ENCODE peak calls at places on chromosomes 3 and 15, in eight cellular contexts. A, T, I, L, F, Z, X and B are unnamed samples.

GRCh38 chr15:27866505-27867165 is 232.5 kb downstream of the OCA2 start:
- DNase-seq in T (no peak), I (no peak), X (no peak), Z (no peak), L (no peak), F (no peak), A (no peak), B (no peak)

GRCh38 chr3:175005881-175006280 is 146.7 kb downstream of the NAALADL2 start:
- DNase-seq in L (no peak), F (no peak), T (no peak), Z (no peak), X (no peak), I (no peak), A (no peak), B (no peak)

GRCh38 chr3:27960133-27960532 is 238.0 kb upstream of the EOMES start:
- DNase-seq in Z (no peak), A (no peak), X (no peak), I (no peak), F (no peak), T (no peak), L (no peak), B (no peak)

GRCh38 chr3:10599444-10599843 is 94.1 kb upstream of the ATP2B2 start:
- DNase-seq in T (no peak), X (no peak), F (no peak), I (no peak), A (peak), L (no peak), Z (no peak), B (no peak)

GRCh38 chr3:175818811-175819464 is 959.8 kb downstream of the NAALADL2 start:
- DNase-seq in Z (no peak), T (no peak), F (no peak), A (no peak), L (no peak), X (no peak), I (no peak), B (no peak)

GRCh38 chr3:149221783-149222517 is at the start of gene CP:
- DNase-seq in Z (no peak), X (no peak), F (no peak), L (no peak), A (no peak), I (no peak), T (no peak), B (no peak)

GRCh38 chr15:90869601-90870353 is 1.4 kb downstream of the FURIN start:
- DNase-seq in T (peak), I (peak), F (peak), Z (peak), X (peak), L (peak), A (peak), B (peak)

GRCh38 chr3:57059416-57059815 is 1.0 kb upstream of the SPATA12 start:
- DNase-seq in Z (no peak), T (no peak), X (no peak), L (no peak), I (peak), A (no peak), F (no peak), B (no peak)

GRCh38 chr3:170761103-170761502 is 108.9 kb downstream of the RPL22L1 start:
- DNase-seq in F (no peak), Z (no peak), A (no peak), L (no peak), T (no peak), X (no peak), I (no peak), B (no peak)

GRCh38 chr3:123401836-123402530 is 46.9 kb downstream of the ADCY5 start:
- DNase-seq in Z (no peak), T (no peak), F (peak), I (no peak), L (peak), X (no peak), A (no peak), B (no peak)

GRCh38 chr3:149975919-149976318 is 5.2 kb upstream of the PFN2 start:
- DNase-seq in L (no peak), A (no peak), T (no peak), Z (no peak), X (no peak), F (no peak), I (peak), B (no peak)

GRCh38 chr15:49877117-49877860 is 241.7 kb downstream of the ATP8B4 start:
- DNase-seq in I (no peak), A (peak), F (no peak), X (no peak), L (no peak), Z (no peak), T (peak), B (no peak)

GRCh38 chr3:39718674-39719595 is 90.5 kb upstream of the MYRIP start:
- DNase-seq in T (no peak), F (no peak), Z (no peak), I (no peak), A (no peak), L (no peak), X (no peak), B (no peak)

GRCh38 chr3:188323067-188323842 is 169.3 kb downstream of the LPP start:
- DNase-seq in Z (peak), F (no peak), I (no peak), T (no peak), X (no peak), A (peak), L (no peak), B (no peak)

GRCh38 chr15:76196286-76196948 is 114.9 kb downstream of the ETFA start:
- DNase-seq in F (peak), I (peak), T (peak), X (no peak), L (peak), A (peak), Z (peak), B (peak)

DNA sequence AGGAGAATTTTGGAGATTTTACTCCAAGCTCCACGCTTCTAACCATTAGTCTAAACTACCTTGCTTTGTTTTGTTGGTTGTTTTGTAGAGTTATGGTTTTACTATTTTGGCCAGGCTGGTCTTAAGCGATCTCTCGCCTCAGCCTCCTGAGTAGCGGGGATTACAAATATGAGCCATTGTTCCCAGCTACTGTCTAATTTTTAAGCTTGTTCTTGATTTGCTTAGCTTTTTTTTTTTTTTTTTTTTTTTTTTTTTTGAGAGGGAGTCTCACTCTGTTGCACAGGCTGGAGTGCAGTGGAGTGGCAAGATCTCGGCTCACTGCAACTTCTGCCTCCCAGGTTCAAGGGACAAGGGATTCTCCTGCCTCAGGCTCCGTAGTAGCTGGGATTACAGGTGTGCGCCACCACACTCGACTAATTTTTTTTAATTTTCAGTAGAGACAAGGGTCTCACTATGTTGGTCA is 28.5 kb downstream of the EFCAB12 start:
- DNase-seq in T (no peak), F (no peak), I (peak), Z (no peak), X (peak), A (no peak), L (no peak), B (no peak)
- TF ChIP-seq POLR2A in T (no peak), F (peak), I (peak), Z (no peak), X (peak), A (peak), L (no peak), B (peak)

GRCh38 chr15:34364041-34364440 is 3.0 kb downstream of the LPCAT4 start:
- DNase-seq in I (no peak), Z (no peak), L (no peak), T (no peak), X (no peak), F (no peak), A (no peak), B (no peak)

GRCh38 chr15:34367128-34368081 is at the start of gene LPCAT4:
- DNase-seq in L (peak), T (peak), Z (peak), X (peak), F (peak), A (peak), I (peak), B (peak)

GRCh38 chr15:34365836-34366235 is 1.2 kb downstream of the LPCAT4 start:
- DNase-seq in L (no peak), T (no peak), I (no peak), Z (no peak), F (no peak), A (no peak), X (no peak), B (no peak)

GRCh38 chr15:34365073-34365825 is 1.7 kb downstream of the LPCAT4 start:
- DNase-seq in T (no peak), F (no peak), A (no peak), L (peak), I (no peak), X (no peak), Z (no peak), B (no peak)

DNA sequence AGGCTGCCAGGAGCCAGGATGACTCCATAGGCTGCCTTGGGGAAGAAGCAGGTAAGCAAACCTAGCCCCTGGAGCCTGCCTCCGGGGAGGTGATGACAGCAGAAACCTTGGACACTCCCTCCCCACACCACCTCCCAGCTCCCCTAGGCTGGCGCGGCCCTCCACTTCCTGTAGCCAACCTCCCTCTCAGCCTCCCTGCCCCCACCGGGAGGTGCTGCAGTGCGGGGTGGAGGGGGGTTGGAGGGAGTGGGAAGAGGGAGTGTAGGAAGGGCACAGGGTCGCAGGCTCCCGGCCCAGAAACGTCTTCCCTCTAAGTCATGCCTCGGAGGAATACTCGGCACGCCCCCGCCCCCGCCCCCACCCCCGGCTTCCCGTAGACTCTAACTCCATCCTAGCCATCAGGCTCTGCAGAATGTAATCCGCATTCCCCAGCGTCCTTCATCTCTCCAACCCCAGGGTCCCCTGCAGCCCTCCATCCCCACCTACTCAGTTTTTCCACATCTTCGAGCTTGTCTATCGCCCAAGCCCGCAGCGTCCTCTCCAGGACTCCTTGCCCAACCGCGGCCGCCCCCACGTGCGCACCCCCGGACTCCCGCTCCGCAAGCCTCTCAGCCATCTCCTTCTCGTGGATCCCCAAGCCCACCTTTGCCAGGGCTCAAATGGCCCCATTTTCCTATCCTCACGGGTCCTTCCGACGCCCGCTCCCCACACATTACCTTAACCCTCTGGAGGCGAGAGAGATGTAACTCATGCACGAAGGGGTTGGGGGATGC is 539 bp downstream of the LPCAT4 start:
- DNase-seq in L (peak), I (peak), T (peak), Z (peak), F (peak), A (peak), X (peak), B (peak)
- TF ChIP-seq POLR2A in L (no peak), I (no peak), T (no peak), Z (no peak), F (no peak), A (no peak), X (no peak), B (peak)

GRCh38 chr3:151085227-151085888 is at the start of gene MED12L:
- DNase-seq in F (peak), L (peak), T (peak), X (peak), Z (peak), I (peak), A (peak), B (no peak)

GRCh38 chr3:151084893-151085226 is 604 bp upstream of the MED12L start:
- DNase-seq in X (no peak), F (no peak), Z (no peak), L (no peak), A (no peak), T (no peak), I (no peak), B (no peak)

GRCh38 chr3:151087648-151088047 is 2.2 kb downstream of the MED12L start:
- DNase-seq in A (no peak), L (no peak), Z (no peak), X (no peak), I (no peak), T (no peak), F (no peak), B (no peak)

GRCh38 chr3:151086484-151087456 is 1.3 kb downstream of the MED12L start:
- DNase-seq in L (peak), A (peak), I (peak), Z (peak), X (peak), T (peak), F (peak), B (no peak)

DNA sequence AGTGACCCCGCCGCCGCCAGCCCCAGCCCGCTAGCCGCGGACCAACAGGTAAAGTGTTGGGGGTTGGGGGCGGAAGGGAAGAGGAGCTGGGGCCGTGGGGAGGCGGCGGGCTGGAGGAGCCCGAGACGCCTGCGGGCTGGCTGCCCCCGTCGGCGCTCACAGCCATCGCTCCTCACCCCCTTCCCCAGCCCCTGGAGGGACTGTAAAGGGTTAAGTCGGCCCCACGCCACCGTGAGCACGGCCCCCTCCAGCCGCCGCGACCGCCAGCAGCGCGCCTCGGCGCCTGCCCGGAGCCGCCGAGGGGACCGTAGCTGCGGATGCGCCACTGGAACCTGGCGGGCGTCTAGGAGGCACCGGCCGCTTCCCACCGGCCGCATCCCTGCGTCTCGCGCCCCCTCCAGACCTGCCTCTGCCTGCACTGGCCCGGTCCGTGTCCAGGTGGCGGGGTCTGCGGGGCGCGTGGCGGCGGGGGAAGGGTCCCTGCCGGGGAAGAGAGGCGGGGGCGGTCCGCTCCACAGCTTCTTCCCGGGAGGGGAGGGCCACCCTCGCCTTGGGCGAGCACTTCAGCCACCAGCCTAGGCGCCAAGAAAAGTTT is 522 bp downstream of the MED12L start:
- DNase-seq in Z (peak), L (peak), I (no peak), X (no peak), A (peak), F (no peak), T (peak), B (no peak)
- TF ChIP-seq POLR2A in Z (no peak), L (no peak), I (no peak), X (no peak), A (no peak), F (no peak), T (no peak), B (no peak)

GRCh38 chr15:73176579-73176978 is 124.3 kb downstream of the NEO1 start:
- DNase-seq in Z (no peak), X (no peak), F (no peak), T (no peak), I (no peak), L (no peak), A (no peak), B (no peak)

GRCh38 chr15:73172508-73172907 is 120.2 kb downstream of the NEO1 start:
- DNase-seq in T (no peak), X (no peak), I (no peak), A (no peak), L (no peak), F (no peak), Z (no peak), B (no peak)

GRCh38 chr15:73171711-73172110 is 119.4 kb downstream of the NEO1 start:
- DNase-seq in T (no peak), I (no peak), L (no peak), X (no peak), Z (no peak), A (no peak), F (no peak), B (no peak)

GRCh38 chr15:73174171-73174570 is 121.9 kb downstream of the NEO1 start:
- DNase-seq in T (no peak), Z (no peak), X (no peak), I (no peak), A (no peak), F (no peak), L (no peak), B (no peak)

GRCh38 chr15:73175382-73175781 is 123.1 kb downstream of the NEO1 start:
- DNase-seq in A (no peak), X (no peak), I (no peak), L (no peak), Z (no peak), T (no peak), F (no peak), B (no peak)
- TF ChIP-seq POLR2A in A (no peak), X (no peak), I (no peak), L (no peak), Z (no peak), T (no peak), F (no peak), B (no peak)

DNA sequence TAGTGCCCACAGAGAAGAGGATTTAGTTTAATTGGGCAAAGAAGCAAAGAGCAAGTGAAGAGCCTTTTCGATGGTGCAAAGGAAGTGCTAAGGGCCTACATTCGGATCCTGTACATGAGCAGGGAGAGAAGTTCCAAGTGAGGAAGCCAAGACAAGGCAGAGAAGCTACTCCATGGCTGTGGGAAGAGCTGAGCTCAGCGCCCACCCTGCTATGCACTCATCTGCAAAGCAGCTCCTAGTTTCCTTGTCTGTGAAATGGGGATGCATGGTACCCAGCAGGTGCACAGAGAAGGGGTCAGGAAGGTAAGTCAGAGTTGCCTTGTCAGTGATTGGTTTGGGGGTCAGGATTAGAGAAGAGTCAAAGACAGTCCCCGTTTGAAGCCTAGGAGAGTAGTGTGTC is 126.5 kb downstream of the PDE8A start:
- DNase-seq in F (no peak), L (no peak), T (no peak), X (no peak), I (no peak), A (no peak), Z (no peak), B (no peak)
- TF ChIP-seq POLR2A in F (no peak), L (no peak), T (no peak), X (no peak), I (no peak), A (no peak), Z (no peak), B (no peak)